ENCODE peak calls at places on chromosome 3, in nine cellular contexts. J is WTC11, P is astrocyte of the spinal cord, Q is GM10248, T is upper lobe of right lung, K is brain microvascular endothelial cell, S is lower lobe of right lung, F is foreskin fibroblast, E is transverse colon. G is an unnamed sample.
A peak's percentile ranks its signal among the peaks of the same experiment; 100 is the strongest.

GRCh38 chr3:73452731-73453130 is 172.0 kb downstream of the PDZRN3 start:
- DNase-seq in P (no peak), J (no peak), Q (no peak), F (no peak), S (no peak), E (no peak), T (no peak), K (no peak), G (no peak)

GRCh38 chr3:69086133-69086722 is 1.5 kb downstream of the ARL6IP5 start:
- DNase-seq in P (peak; percentile 96), F (peak; percentile 97), E (peak; percentile 91), T (peak; percentile 90), J (no peak), S (peak; percentile 88), K (peak; percentile 91), Q (no peak), G (no peak)

GRCh38 chr3:58013973-58014649 is 5.9 kb downstream of the FLNB start:
- DNase-seq in F (peak; percentile 97), E (peak; percentile 30), T (no peak), J (no peak), S (no peak), K (peak; percentile 73), P (peak; percentile 93), Q (no peak), G (no peak)

GRCh38 chr3:58059349-58060321 is 51.4 kb downstream of the FLNB start:
- DNase-seq in T (no peak), J (no peak), Q (no peak), E (peak; percentile 64), F (peak; percentile 92), K (peak; percentile 90), S (no peak), P (peak; percentile 87), G (no peak)

GRCh38 chr3:138829097-138829496 is 5.6 kb downstream of the PIK3CB start:
- DNase-seq in E (no peak), K (no peak), J (no peak), Q (no peak), F (no peak), P (no peak), T (no peak), S (no peak), G (no peak)

GRCh38 chr3:21901504-21901903 is 150.5 kb upstream of the ZNF385D start:
- DNase-seq in E (no peak), K (no peak), T (no peak), S (no peak), F (no peak), P (no peak), J (no peak), Q (no peak), G (no peak)

GRCh38 chr3:104916971-104917370 is 449.7 kb upstream of the ALCAM start:
- DNase-seq in P (peak; percentile 30), F (peak; percentile 17), T (no peak), S (no peak), Q (no peak), E (no peak), J (no peak), K (no peak), G (no peak)

GRCh38 chr3:183857863-183858262 is 26.8 kb downstream of the PARL start:
- DNase-seq in Q (no peak), T (no peak), E (no peak), P (no peak), J (no peak), S (no peak), K (peak; percentile 18), F (no peak), G (no peak)

GRCh38 chr3:72413228-72413627 is 435.0 kb downstream of the SHQ1 start:
- DNase-seq in P (peak; percentile 26), E (no peak), K (peak; percentile 59), T (no peak), F (peak; percentile 43), S (no peak), J (no peak), Q (no peak), G (no peak)

GRCh38 chr3:24886511-24886910 is 391.9 kb upstream of the THRB start:
- DNase-seq in P (no peak), K (no peak), J (no peak), S (no peak), Q (no peak), T (no peak), E (no peak), F (no peak), G (no peak)

GRCh38 chr3:169618894-169619792 is 44.4 kb downstream of the MECOM start:
- DNase-seq in J (no peak), T (no peak), F (no peak), E (peak; percentile 58), P (no peak), K (no peak), S (no peak), Q (no peak), G (no peak)

GRCh38 chr3:177905895-177906511 is 630.2 kb upstream of the KCNMB2 start:
- DNase-seq in F (peak; percentile 81), P (peak; percentile 93), S (no peak), T (no peak), E (no peak), Q (no peak), K (peak; percentile 79), J (no peak), G (no peak)

DNA sequence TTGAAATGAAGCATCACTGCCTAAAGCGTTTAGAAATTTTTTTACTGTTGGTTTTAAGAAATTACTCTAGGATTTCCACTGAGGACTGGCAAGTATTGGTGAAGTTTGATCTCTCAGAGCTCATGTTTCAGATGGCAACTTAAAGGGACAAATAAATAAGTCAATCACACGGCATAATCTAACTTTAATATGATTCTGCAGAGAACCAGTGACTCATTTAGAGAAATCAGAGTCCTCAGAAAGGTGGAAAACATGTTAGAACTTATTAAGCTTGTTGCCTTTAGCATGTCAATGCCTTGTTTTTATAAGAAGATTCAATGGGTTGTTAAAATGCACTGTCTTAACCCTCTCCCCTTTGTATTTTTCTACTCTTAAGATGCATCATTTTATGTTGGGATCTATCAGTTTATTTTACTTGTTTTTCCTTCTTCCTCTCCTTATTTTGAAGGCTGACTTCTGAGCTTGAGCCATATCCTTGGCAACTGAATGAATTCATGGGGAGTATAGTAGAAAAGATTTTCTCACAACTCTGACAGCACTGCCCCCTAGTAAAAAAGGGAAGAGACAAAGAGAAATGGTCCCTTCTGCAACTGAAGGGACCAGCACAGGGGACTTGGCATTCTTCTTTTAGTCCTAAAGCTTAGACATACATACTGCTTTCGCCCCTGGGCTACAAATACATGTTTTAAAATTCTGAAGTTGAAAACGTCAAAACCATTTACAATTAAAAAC is 431.2 kb downstream of the LPP start:
- DNase-seq in J (no peak), K (no peak), F (no peak), P (peak; percentile 49), E (no peak), S (no peak), T (no peak), Q (no peak), G (no peak)
- TF ChIP-seq CTCF in J (no peak), K (peak; percentile 36), F (no peak), P (peak; percentile 9), E (no peak), S (no peak), T (no peak), Q (no peak), G (no peak)

GRCh38 chr3:185267193-185267592 is 13.3 kb upstream of the EHHADH start:
- DNase-seq in Q (no peak), F (no peak), K (no peak), E (no peak), P (no peak), S (no peak), T (no peak), J (no peak), G (no peak)

GRCh38 chr3:185272051-185272450 is 18.2 kb upstream of the EHHADH start:
- DNase-seq in S (no peak), Q (no peak), K (no peak), P (no peak), T (no peak), J (no peak), E (no peak), F (peak; percentile 12), G (no peak)

GRCh38 chr3:185270956-185271332 is 17.1 kb upstream of the EHHADH start:
- DNase-seq in F (no peak), E (no peak), T (no peak), J (no peak), P (no peak), K (no peak), Q (no peak), S (no peak), G (no peak)

GRCh38 chr3:185268194-185268809 is 14.5 kb upstream of the EHHADH start:
- DNase-seq in E (no peak), J (no peak), T (no peak), F (no peak), Q (no peak), P (no peak), S (no peak), K (no peak), G (no peak)

GRCh38 chr3:185270262-185270955 is 16.6 kb upstream of the EHHADH start:
- DNase-seq in J (peak; percentile 50), E (peak; percentile 26), Q (no peak), P (peak; percentile 26), F (peak; percentile 57), K (peak; percentile 41), T (no peak), S (no peak), G (peak; percentile 26)
- TF ChIP-seq CTCF in J (no peak), E (peak; percentile 43), Q (peak; percentile 16), P (peak; percentile 67), F (peak; percentile 66), K (peak; percentile 73), T (peak; percentile 20), S (peak; percentile 28), G (no peak)

DNA sequence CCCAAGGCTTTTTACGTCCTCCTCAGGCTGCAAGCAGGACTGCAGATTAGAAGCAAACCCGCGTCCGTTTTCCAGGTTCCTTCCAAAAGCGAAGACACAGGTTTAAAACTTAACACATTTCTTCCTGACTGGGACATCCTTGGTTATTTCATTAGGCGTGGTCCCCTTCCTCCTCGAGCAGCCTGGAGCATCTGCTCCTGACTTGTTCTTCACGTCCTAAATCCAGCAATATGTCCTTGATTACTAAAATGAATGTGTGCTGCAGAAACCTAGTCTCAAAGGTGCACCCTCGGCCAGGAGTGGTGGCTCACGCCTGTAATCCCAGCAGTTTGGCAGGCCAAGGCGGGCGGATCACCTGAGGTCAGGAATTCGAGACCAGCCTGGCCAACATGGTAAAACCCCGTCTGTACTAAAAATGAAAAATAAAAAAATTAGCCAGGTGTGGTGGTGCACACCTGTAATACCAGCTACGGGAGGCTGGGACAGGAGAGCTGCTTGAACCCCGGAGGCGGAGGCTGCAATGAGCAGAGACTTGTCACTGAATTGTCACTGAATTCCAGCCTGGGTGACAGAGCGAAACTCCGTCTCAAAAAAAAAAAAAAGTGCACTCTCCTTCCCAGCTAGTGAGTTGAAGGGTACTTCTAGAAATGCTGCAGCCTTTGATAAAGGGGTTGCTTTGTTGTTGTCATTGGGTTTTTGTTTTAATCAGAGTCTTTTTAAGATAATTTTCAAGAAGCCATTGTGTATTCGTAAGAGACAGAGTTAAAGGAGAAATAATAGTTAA is 853 bp upstream of the LRIG1 start:
- DNase-seq in J (no peak), Q (no peak), P (no peak), T (no peak), S (no peak), E (no peak), K (no peak), F (no peak), G (no peak)
- TF ChIP-seq CTCF in J (no peak), Q (no peak), P (peak; percentile 43), T (no peak), S (no peak), E (no peak), K (peak; percentile 59), F (peak; percentile 2), G (no peak)

DNA sequence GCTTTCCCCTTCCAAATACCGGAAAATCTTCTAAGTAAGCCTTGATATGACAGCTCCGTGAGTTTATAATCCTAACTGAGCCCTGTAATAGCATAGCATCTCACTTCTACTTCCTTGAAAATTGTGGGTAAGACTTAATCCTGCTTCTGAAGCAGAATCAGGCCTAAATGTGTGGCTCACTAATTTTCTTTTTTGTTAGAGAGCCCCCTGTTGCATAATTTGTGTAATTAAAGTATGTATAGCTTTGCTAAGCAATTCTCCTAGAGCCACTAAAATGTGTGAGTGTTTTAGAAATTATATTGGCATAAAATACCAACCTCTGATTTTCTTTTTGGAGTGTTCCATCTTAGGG is 304.4 kb downstream of the FGF12 start:
- DNase-seq in S (no peak), J (no peak), Q (no peak), F (no peak), K (no peak), E (no peak), P (peak; percentile 59), T (no peak), G (no peak)
- TF ChIP-seq CTCF in S (peak; percentile 23), J (peak; percentile 11), Q (no peak), F (no peak), K (peak; percentile 40), E (no peak), P (peak; percentile 26), T (peak; percentile 25), G (no peak)